ENCODE peak calls at places on chromosomes 12 and 14, in five cellular contexts. One of them, this sample, is unnamed.

GRCh38 chr14:89282191-89282590 is 134.8 kb downstream of the FOXN3 start:
- DNase-seq in A549: no peak
- DNase-seq in NCI-H460: no peak
- DNase-seq in mucosa of gallbladder: no peak
- DNase-seq in LHCN-M2: no peak
- DNase-seq in this sample: no peak

GRCh38 chr12:132717531-132718387 is 7.1 kb downstream of the PGAM5 start:
- DNase-seq in A549: no peak
- DNase-seq in NCI-H460: no peak
- DNase-seq in mucosa of gallbladder: no peak
- DNase-seq in LHCN-M2: no peak
- DNase-seq in this sample: no peak

GRCh38 chr12:53223391-53224267 is 8.4 kb downstream of the RARG start:
- DNase-seq in A549: no peak
- DNase-seq in NCI-H460: no peak
- DNase-seq in mucosa of gallbladder: no peak
- DNase-seq in LHCN-M2: no peak
- DNase-seq in this sample: no peak

GRCh38 chr14:86035882-86036281 is 505.9 kb downstream of the FLRT2 start:
- DNase-seq in A549: no peak
- DNase-seq in NCI-H460: no peak
- DNase-seq in mucosa of gallbladder: no peak
- DNase-seq in LHCN-M2: peak
- DNase-seq in this sample: no peak

GRCh38 chr12:58920102-58920955 is at the start of gene LRIG3:
- DNase-seq in A549: peak
- DNase-seq in NCI-H460: peak
- DNase-seq in mucosa of gallbladder: peak
- DNase-seq in LHCN-M2: peak
- DNase-seq in this sample: peak

GRCh38 chr12:47068539-47068938 is 10.9 kb upstream of the PCED1B start:
- DNase-seq in A549: no peak
- DNase-seq in NCI-H460: no peak
- DNase-seq in mucosa of gallbladder: no peak
- DNase-seq in LHCN-M2: peak
- DNase-seq in this sample: no peak

GRCh38 chr14:79629372-79629771 is 581.9 kb downstream of the DIO2 start:
- DNase-seq in A549: no peak
- DNase-seq in NCI-H460: peak
- DNase-seq in mucosa of gallbladder: no peak
- DNase-seq in LHCN-M2: no peak
- DNase-seq in this sample: no peak

GRCh38 chr12:2251485-2252179 is 198.8 kb downstream of the CACNA1C start:
- DNase-seq in A549: no peak
- DNase-seq in NCI-H460: no peak
- DNase-seq in mucosa of gallbladder: no peak
- DNase-seq in LHCN-M2: no peak
- DNase-seq in this sample: no peak

GRCh38 chr12:52915637-52916036 is 10.8 kb upstream of the KRT8 start:
- DNase-seq in A549: no peak
- DNase-seq in NCI-H460: no peak
- DNase-seq in mucosa of gallbladder: no peak
- DNase-seq in LHCN-M2: no peak
- DNase-seq in this sample: no peak